ENCODE peak calls at places on chromosomes 3 and 15, in nine cellular contexts. One of them, this sample, is unnamed.
A peak's percentile ranks its signal among the peaks of the same experiment; 100 is the strongest.

GRCh38 chr3:134308350-134308891 is 57.8 kb upstream of the RYK start:
- DNase-seq in GM23338: peak; percentile 95
- DNase-seq in bronchial epithelial cell: peak; percentile 67
- DNase-seq in PC-3: peak; percentile 86
- DNase-seq in AG04450: peak; percentile 59
- DNase-seq in ovary: peak; percentile 92
- DNase-seq in fibroblast of lung: peak; percentile 82
- DNase-seq in pancreas: peak; percentile 63
- DNase-seq in upper lobe of right lung: peak; percentile 84
- DNase-seq in this sample: peak; percentile 29

GRCh38 chr15:38612159-38612863 is 47.7 kb upstream of the RASGRP1 start:
- DNase-seq in GM23338: no peak
- DNase-seq in bronchial epithelial cell: peak; percentile 39
- DNase-seq in PC-3: no peak
- DNase-seq in AG04450: no peak
- DNase-seq in ovary: no peak
- DNase-seq in fibroblast of lung: no peak
- DNase-seq in pancreas: no peak
- DNase-seq in upper lobe of right lung: no peak
- DNase-seq in this sample: no peak

GRCh38 chr3:5226783-5227182 is 39.3 kb downstream of the EDEM1 start:
- DNase-seq in GM23338: peak; percentile 28
- DNase-seq in bronchial epithelial cell: peak; percentile 17
- DNase-seq in PC-3: peak; percentile 64
- DNase-seq in AG04450: no peak
- DNase-seq in ovary: no peak
- DNase-seq in fibroblast of lung: peak; percentile 27
- DNase-seq in pancreas: no peak
- DNase-seq in upper lobe of right lung: no peak
- DNase-seq in this sample: peak; percentile 33

GRCh38 chr3:184255291-184256039 is 5.9 kb downstream of the CAMK2N2 start:
- DNase-seq in GM23338: no peak
- DNase-seq in bronchial epithelial cell: peak; percentile 90
- DNase-seq in PC-3: peak; percentile 76
- DNase-seq in AG04450: no peak
- DNase-seq in ovary: no peak
- DNase-seq in fibroblast of lung: no peak
- DNase-seq in pancreas: no peak
- DNase-seq in upper lobe of right lung: peak; percentile 12
- DNase-seq in this sample: no peak

GRCh38 chr15:56968821-56969220 is 50.4 kb downstream of the TCF12 start:
- DNase-seq in GM23338: peak; percentile 29
- DNase-seq in bronchial epithelial cell: peak; percentile 30
- DNase-seq in PC-3: peak; percentile 64
- DNase-seq in AG04450: no peak
- DNase-seq in ovary: no peak
- DNase-seq in fibroblast of lung: no peak
- DNase-seq in pancreas: no peak
- DNase-seq in upper lobe of right lung: no peak
- DNase-seq in this sample: no peak

GRCh38 chr15:70169147-70169546 is 71.4 kb upstream of the TLE3 start:
- DNase-seq in GM23338: no peak
- DNase-seq in bronchial epithelial cell: no peak
- DNase-seq in PC-3: no peak
- DNase-seq in AG04450: no peak
- DNase-seq in ovary: no peak
- DNase-seq in fibroblast of lung: no peak
- DNase-seq in pancreas: no peak
- DNase-seq in upper lobe of right lung: peak; percentile 10
- DNase-seq in this sample: no peak

GRCh38 chr3:139718415-139718814 is 40.6 kb upstream of the NMNAT3 start:
- DNase-seq in GM23338: peak; percentile 85
- DNase-seq in bronchial epithelial cell: peak; percentile 39
- DNase-seq in PC-3: peak; percentile 39
- DNase-seq in AG04450: no peak
- DNase-seq in ovary: peak; percentile 67
- DNase-seq in fibroblast of lung: peak; percentile 47
- DNase-seq in pancreas: peak; percentile 45
- DNase-seq in upper lobe of right lung: no peak
- DNase-seq in this sample: no peak

GRCh38 chr3:142450192-142450591 is 2.4 kb upstream of the XRN1 start:
- DNase-seq in GM23338: no peak
- DNase-seq in bronchial epithelial cell: no peak
- DNase-seq in PC-3: no peak
- DNase-seq in AG04450: no peak
- DNase-seq in ovary: no peak
- DNase-seq in fibroblast of lung: no peak
- DNase-seq in pancreas: no peak
- DNase-seq in upper lobe of right lung: no peak
- DNase-seq in this sample: no peak

GRCh38 chr3:126309162-126309561 is 48.0 kb downstream of the KLF15 start:
- DNase-seq in GM23338: no peak
- DNase-seq in bronchial epithelial cell: no peak
- DNase-seq in PC-3: no peak
- DNase-seq in AG04450: no peak
- DNase-seq in ovary: no peak
- DNase-seq in fibroblast of lung: no peak
- DNase-seq in pancreas: no peak
- DNase-seq in upper lobe of right lung: no peak
- DNase-seq in this sample: no peak

GRCh38 chr3:1571736-1572135 is 478.9 kb downstream of the CNTN6 start:
- DNase-seq in GM23338: no peak
- DNase-seq in bronchial epithelial cell: no peak
- DNase-seq in PC-3: no peak
- DNase-seq in AG04450: no peak
- DNase-seq in ovary: no peak
- DNase-seq in fibroblast of lung: no peak
- DNase-seq in pancreas: no peak
- DNase-seq in upper lobe of right lung: no peak
- DNase-seq in this sample: no peak

GRCh38 chr15:60408438-60409105 is 10.8 kb upstream of the ANXA2 start:
- DNase-seq in GM23338: no peak
- DNase-seq in bronchial epithelial cell: peak; percentile 100
- DNase-seq in PC-3: peak; percentile 94
- DNase-seq in AG04450: no peak
- DNase-seq in ovary: no peak
- DNase-seq in fibroblast of lung: peak; percentile 88
- DNase-seq in pancreas: no peak
- DNase-seq in upper lobe of right lung: no peak
- DNase-seq in this sample: peak; percentile 35

GRCh38 chr15:51121118-51121517 is 26.4 kb upstream of the TNFAIP8L3 start:
- DNase-seq in GM23338: no peak
- DNase-seq in bronchial epithelial cell: peak; percentile 96
- DNase-seq in PC-3: peak; percentile 91
- DNase-seq in AG04450: peak; percentile 77
- DNase-seq in ovary: peak; percentile 61
- DNase-seq in fibroblast of lung: peak; percentile 99
- DNase-seq in pancreas: peak; percentile 4
- DNase-seq in upper lobe of right lung: no peak
- DNase-seq in this sample: no peak

GRCh38 chr3:113304856-113305540 is 93.6 kb downstream of the BOC start:
- DNase-seq in GM23338: peak; percentile 70
- DNase-seq in bronchial epithelial cell: no peak
- DNase-seq in PC-3: peak; percentile 17
- DNase-seq in AG04450: no peak
- DNase-seq in ovary: no peak
- DNase-seq in fibroblast of lung: no peak
- DNase-seq in pancreas: no peak
- DNase-seq in upper lobe of right lung: no peak
- DNase-seq in this sample: no peak

GRCh38 chr15:73153447-73153846 is 101.2 kb downstream of the NEO1 start:
- DNase-seq in GM23338: no peak
- DNase-seq in bronchial epithelial cell: no peak
- DNase-seq in PC-3: no peak
- DNase-seq in AG04450: no peak
- DNase-seq in ovary: no peak
- DNase-seq in fibroblast of lung: no peak
- DNase-seq in pancreas: no peak
- DNase-seq in upper lobe of right lung: no peak
- DNase-seq in this sample: no peak

GRCh38 chr15:73150831-73151230 is 98.6 kb downstream of the NEO1 start:
- DNase-seq in GM23338: no peak
- DNase-seq in bronchial epithelial cell: peak; percentile 69
- DNase-seq in PC-3: no peak
- DNase-seq in AG04450: no peak
- DNase-seq in ovary: no peak
- DNase-seq in fibroblast of lung: no peak
- DNase-seq in pancreas: no peak
- DNase-seq in upper lobe of right lung: no peak
- DNase-seq in this sample: no peak

GRCh38 chr15:73153024-73153423 is 100.8 kb downstream of the NEO1 start:
- DNase-seq in GM23338: no peak
- DNase-seq in bronchial epithelial cell: no peak
- DNase-seq in PC-3: no peak
- DNase-seq in AG04450: no peak
- DNase-seq in ovary: no peak
- DNase-seq in fibroblast of lung: no peak
- DNase-seq in pancreas: no peak
- DNase-seq in upper lobe of right lung: no peak
- DNase-seq in this sample: no peak

DNA sequence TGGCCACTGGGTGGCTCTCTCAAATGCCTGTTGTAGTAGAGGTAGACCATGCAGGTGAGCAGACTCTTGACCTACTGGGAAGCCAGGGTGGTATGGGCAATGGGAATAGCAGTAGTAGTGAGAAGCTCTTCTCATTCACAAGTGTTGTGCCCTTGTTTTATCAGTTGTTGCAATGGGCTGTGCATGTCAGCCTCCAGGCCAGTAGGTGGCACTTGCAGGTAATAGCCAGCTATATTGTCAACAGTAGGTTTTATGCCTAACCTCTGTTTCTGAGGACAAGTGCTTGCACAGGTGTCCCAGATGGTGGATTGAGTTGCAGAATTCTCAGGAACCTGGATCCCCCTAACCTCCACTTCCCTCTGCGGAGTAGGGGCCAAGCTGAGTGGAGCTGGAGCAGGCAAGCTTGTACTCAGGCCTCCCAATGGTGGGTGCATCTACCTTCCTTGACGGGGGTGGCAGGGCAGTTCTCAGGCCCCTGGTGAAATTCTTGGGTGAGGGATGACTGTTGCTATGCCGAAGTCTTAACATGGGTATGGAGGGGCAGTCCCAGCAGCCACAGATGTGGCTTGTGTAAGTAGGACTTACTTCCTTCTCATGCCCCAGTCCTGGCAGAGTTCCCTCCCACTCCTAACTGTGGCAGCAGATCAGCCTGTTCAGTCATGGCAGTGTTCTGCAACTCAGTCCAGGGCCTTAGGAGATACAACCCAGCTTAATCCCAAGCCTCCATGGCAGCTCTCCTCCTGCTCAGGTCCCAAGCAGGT is 104.3 kb downstream of the NEO1 start:
- DNase-seq in GM23338: no peak
- DNase-seq in bronchial epithelial cell: no peak
- DNase-seq in PC-3: no peak
- DNase-seq in AG04450: no peak
- DNase-seq in ovary: no peak
- DNase-seq in fibroblast of lung: no peak
- DNase-seq in pancreas: no peak
- DNase-seq in upper lobe of right lung: no peak
- DNase-seq in this sample: no peak
- TF ChIP-seq CTCF in GM23338: peak; percentile 36
- TF ChIP-seq CTCF in bronchial epithelial cell: no peak
- TF ChIP-seq CTCF in PC-3: no peak
- TF ChIP-seq CTCF in AG04450: no peak
- TF ChIP-seq CTCF in ovary: no peak
- TF ChIP-seq CTCF in fibroblast of lung: no peak
- TF ChIP-seq CTCF in pancreas: no peak
- TF ChIP-seq CTCF in upper lobe of right lung: no peak
- TF ChIP-seq CTCF in this sample: peak; percentile 29

GRCh38 chr3:21042184-21042583 is 708.8 kb downstream of the ZNF385D start:
- DNase-seq in GM23338: no peak
- DNase-seq in bronchial epithelial cell: no peak
- DNase-seq in PC-3: no peak
- DNase-seq in AG04450: no peak
- DNase-seq in ovary: no peak
- DNase-seq in fibroblast of lung: no peak
- DNase-seq in pancreas: no peak
- DNase-seq in upper lobe of right lung: no peak
- DNase-seq in this sample: no peak
- H3K4me3 ChIP-seq in GM23338: no peak overlapping the region
- H3K4me3 ChIP-seq in bronchial epithelial cell: no peak overlapping the region
- H3K4me3 ChIP-seq in PC-3: no peak overlapping the region
- H3K4me3 ChIP-seq in AG04450: no peak overlapping the region
- H3K4me3 ChIP-seq in ovary: no peak overlapping the region
- H3K4me3 ChIP-seq in fibroblast of lung: no peak overlapping the region
- H3K4me3 ChIP-seq in pancreas: no peak overlapping the region
- H3K4me3 ChIP-seq in upper lobe of right lung: no peak overlapping the region
- H3K4me3 ChIP-seq in this sample: no peak overlapping the region

GRCh38 chr3:132033471-132033870 is 1.3 kb downstream of the CPNE4 start:
- DNase-seq in GM23338: peak; percentile 33
- DNase-seq in bronchial epithelial cell: no peak
- DNase-seq in PC-3: no peak
- DNase-seq in AG04450: no peak
- DNase-seq in ovary: no peak
- DNase-seq in fibroblast of lung: no peak
- DNase-seq in pancreas: no peak
- DNase-seq in upper lobe of right lung: no peak
- DNase-seq in this sample: no peak
- H3K27me3 ChIP-seq in GM23338: peaks cover 52% of the 10 kb centered on the region
- H3K27me3 ChIP-seq in bronchial epithelial cell: peaks cover 14% of the 10 kb centered on the region
- H3K27me3 ChIP-seq in PC-3: no peaks in the 10 kb centered on the region
- H3K27me3 ChIP-seq in AG04450: peaks cover 19% of the 10 kb centered on the region
- H3K27me3 ChIP-seq in ovary: no peaks in the 10 kb centered on the region
- H3K27me3 ChIP-seq in fibroblast of lung: peaks cover 15% of the 10 kb centered on the region
- H3K27me3 ChIP-seq in pancreas: peaks cover 35% of the 10 kb centered on the region
- H3K27me3 ChIP-seq in upper lobe of right lung: peaks cover 64% of the 10 kb centered on the region
- H3K27me3 ChIP-seq in this sample: peaks cover 3% of the 10 kb centered on the region

GRCh38 chr3:159929181-159929893 is 59.3 kb upstream of the IL12A start:
- DNase-seq in GM23338: peak; percentile 7
- DNase-seq in bronchial epithelial cell: peak; percentile 26
- DNase-seq in PC-3: peak; percentile 81
- DNase-seq in AG04450: peak; percentile 58
- DNase-seq in ovary: no peak
- DNase-seq in fibroblast of lung: peak; percentile 78
- DNase-seq in pancreas: no peak
- DNase-seq in upper lobe of right lung: no peak
- DNase-seq in this sample: peak; percentile 33
- TF ChIP-seq CTCF in GM23338: peak; percentile 23
- TF ChIP-seq CTCF in bronchial epithelial cell: peak; percentile 13
- TF ChIP-seq CTCF in PC-3: peak; percentile 70
- TF ChIP-seq CTCF in AG04450: peak; percentile 69
- TF ChIP-seq CTCF in ovary: no peak
- TF ChIP-seq CTCF in fibroblast of lung: peak; percentile 61
- TF ChIP-seq CTCF in pancreas: no peak
- TF ChIP-seq CTCF in upper lobe of right lung: peak; percentile 34
- TF ChIP-seq CTCF in this sample: no peak

This sample was measured in GM06990.